ENCODE peak calls at places on chromosomes 16 and 17, in four cellular contexts. S is nephron progenitor cell, B is GM20000, L is fibroblast of lung. P is an unnamed sample.

GRCh38 chr16:87695534-87695933 is 70.3 kb downstream of the KLHDC4 start:
- DNase-seq in S (no peak), B (no peak), L (no peak), P (no peak)

GRCh38 chr16:733382-734207 is 6.7 kb downstream of the HAGHL start:
- DNase-seq in S (peak; percentile 53), B (no peak), L (no peak), P (no peak)

GRCh38 chr16:79278506-79278905 is 322.0 kb downstream of the MAF start:
- DNase-seq in S (no peak), B (no peak), L (no peak), P (no peak)

GRCh38 chr17:64786337-64786736 is 124.2 kb upstream of the SMURF2 start:
- DNase-seq in S (no peak), B (no peak), L (no peak), P (peak; percentile 68)

GRCh38 chr17:51289776-51290175 is 29.4 kb downstream of the UTP18 start:
- DNase-seq in S (no peak), B (no peak), L (peak; percentile 63), P (no peak)

GRCh38 chr17:66715745-66716156 is 119.2 kb upstream of the CACNG5 start:
- DNase-seq in S (peak; percentile 18), B (peak; percentile 64), L (peak; percentile 73), P (peak; percentile 74)

GRCh38 chr17:32497431-32498205 is 10.8 kb downstream of the CDK5R1 start:
- DNase-seq in S (no peak), B (no peak), L (peak; percentile 16), P (peak; percentile 42)

GRCh38 chr16:53781023-53781605 is 77.2 kb downstream of the FTO start:
- DNase-seq in S (no peak), B (no peak), L (peak; percentile 54), P (peak; percentile 81)

GRCh38 chr16:81635336-81635947 is 143.6 kb upstream of the PLCG2 start:
- DNase-seq in S (no peak), B (no peak), L (no peak), P (no peak)

GRCh38 chr16:54277845-54278703 is 8.5 kb downstream of the IRX3 start:
- DNase-seq in S (peak; percentile 30), B (no peak), L (no peak), P (no peak)

GRCh38 chr17:29614345-29615047 is 8.2 kb downstream of the CORO6 start:
- DNase-seq in S (no peak), B (no peak), L (no peak), P (no peak)

GRCh38 chr16:69077251-69077650 is 28.2 kb upstream of the HAS3 start:
- DNase-seq in S (no peak), B (no peak), L (no peak), P (peak; percentile 48)

GRCh38 chr17:3710951-3711383 is 12.7 kb upstream of the HASPIN start:
- DNase-seq in S (no peak), B (peak; percentile 83), L (peak; percentile 52), P (peak; percentile 57)

GRCh38 chr17:44564429-44564828 is 7.1 kb downstream of the FZD2 start:
- DNase-seq in S (no peak), B (no peak), L (no peak), P (no peak)

GRCh38 chr16:11405331-11406176 is 60.3 kb downstream of the RMI2 start:
- DNase-seq in S (peak; percentile 52), B (peak; percentile 73), L (peak; percentile 13), P (peak; percentile 51)

DNA sequence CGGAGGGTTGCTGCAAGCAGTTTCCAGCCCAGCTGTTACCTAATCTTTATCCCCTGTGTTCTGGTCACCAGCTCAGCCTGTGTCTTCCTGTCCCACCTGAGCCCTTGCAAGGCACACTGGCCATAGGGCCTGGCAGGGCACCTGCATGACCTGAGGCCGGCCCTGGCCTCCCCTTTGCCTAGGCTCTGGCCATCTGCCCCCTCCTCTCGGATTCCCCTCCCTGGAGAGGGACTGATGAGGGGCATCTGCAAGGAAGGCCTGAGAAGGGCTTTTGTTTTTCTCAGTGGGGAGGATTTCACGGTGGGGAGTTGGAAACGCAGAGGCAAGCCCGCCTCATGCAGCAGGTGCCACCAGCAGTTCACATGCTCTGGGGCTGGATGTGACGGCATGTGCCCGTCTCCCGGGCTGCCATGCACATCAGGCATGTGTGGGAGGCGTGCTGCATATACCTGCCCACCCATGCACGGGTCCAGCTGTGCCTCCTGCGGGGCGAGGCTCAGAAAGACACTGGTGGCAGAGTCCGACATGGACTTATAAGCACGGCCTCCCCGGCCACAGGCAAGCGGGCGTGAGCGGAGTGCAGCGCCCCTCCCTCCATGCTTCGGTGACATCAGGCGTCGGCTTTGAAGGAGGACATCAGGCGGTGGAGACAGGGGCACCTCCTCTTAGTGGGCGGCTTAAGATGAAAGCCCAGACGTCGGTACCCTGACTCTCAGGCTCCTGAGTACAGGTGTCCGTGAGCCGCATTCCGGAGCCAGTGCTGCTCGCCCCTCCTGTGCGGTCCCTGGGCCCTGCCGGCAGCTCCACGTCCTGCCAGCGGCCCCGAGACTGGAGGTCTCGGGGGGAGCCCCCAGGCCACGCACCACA is 16.5 kb downstream of the ASPSCR1 start:
- DNase-seq in S (no peak), B (no peak), L (no peak), P (no peak)
- TF ChIP-seq CTCF in S (no peak), B (no peak), L (no peak), P (no peak)

GRCh38 chr16:48050871-48051270 is 104.9 kb downstream of the ABCC12 start:
- DNase-seq in S (no peak), B (no peak), L (no peak), P (no peak)

GRCh38 chr16:48053346-48053745 is 102.4 kb downstream of the ABCC12 start:
- DNase-seq in S (peak; percentile 39), B (no peak), L (peak; percentile 56), P (peak; percentile 27)

GRCh38 chr16:48057085-48057484 is 98.7 kb downstream of the ABCC12 start:
- DNase-seq in S (no peak), B (no peak), L (peak; percentile 25), P (no peak)

GRCh38 chr16:48052731-48053130 is 103.1 kb downstream of the ABCC12 start:
- DNase-seq in S (no peak), B (no peak), L (no peak), P (no peak)

DNA sequence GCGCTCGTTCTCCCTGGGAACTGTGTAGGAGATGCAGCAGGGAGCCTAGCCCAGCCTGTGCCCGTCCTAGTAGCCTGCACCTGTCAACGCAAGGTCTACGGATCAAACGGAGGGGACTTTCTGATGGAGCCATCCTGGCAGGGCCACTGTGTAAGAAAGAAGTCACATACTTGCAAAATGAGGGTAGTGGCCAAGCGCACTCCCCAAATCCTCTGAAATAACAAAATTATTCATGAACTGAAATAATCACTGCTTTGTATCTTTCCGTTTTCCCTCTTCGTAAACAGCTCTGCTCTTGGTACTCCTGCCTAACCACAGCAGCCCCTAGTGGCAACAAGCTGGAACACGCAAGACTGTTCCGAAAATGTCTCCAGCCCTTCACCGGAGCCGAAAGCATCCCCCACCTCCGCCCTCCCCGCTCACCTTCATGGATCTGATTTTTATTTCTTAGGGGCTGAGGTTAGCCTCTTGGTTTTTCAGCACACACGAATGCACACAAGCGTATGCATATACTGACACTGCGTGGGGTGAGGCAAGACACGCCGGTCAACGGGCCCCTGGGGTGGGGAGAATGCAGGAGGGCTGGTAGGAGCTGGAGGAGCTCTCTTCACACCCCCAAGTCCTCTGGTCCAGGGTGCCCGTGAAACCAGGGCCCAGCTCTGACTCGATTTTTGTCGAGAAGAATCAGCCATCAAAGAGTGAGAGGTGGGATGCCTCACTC is 100.8 kb downstream of the ABCC12 start:
- DNase-seq in S (peak; percentile 55), B (peak; percentile 71), L (peak; percentile 78), P (peak; percentile 55)
- TF ChIP-seq CTCF in S (peak; percentile 82), B (peak; percentile 98), L (peak; percentile 99), P (peak; percentile 89)

GRCh38 chr16:2473425-2473926 is 1.5 kb upstream of the TBC1D24 start:
- DNase-seq in S (peak; percentile 67), B (peak; percentile 59), L (no peak), P (no peak)

GRCh38 chr16:2472885-2473284 is 1.8 kb downstream of the NTN3 start:
- DNase-seq in S (no peak), B (no peak), L (no peak), P (no peak)

GRCh38 chr16:2475413-2476344 is 752 bp downstream of the TBC1D24 start:
- DNase-seq in S (no peak), B (peak; percentile 73), L (no peak), P (no peak)

GRCh38 chr16:2474877-2475412 is at the start of gene TBC1D24:
- DNase-seq in S (peak; percentile 95), B (peak; percentile 100), L (peak; percentile 77), P (peak; percentile 79)

DNA sequence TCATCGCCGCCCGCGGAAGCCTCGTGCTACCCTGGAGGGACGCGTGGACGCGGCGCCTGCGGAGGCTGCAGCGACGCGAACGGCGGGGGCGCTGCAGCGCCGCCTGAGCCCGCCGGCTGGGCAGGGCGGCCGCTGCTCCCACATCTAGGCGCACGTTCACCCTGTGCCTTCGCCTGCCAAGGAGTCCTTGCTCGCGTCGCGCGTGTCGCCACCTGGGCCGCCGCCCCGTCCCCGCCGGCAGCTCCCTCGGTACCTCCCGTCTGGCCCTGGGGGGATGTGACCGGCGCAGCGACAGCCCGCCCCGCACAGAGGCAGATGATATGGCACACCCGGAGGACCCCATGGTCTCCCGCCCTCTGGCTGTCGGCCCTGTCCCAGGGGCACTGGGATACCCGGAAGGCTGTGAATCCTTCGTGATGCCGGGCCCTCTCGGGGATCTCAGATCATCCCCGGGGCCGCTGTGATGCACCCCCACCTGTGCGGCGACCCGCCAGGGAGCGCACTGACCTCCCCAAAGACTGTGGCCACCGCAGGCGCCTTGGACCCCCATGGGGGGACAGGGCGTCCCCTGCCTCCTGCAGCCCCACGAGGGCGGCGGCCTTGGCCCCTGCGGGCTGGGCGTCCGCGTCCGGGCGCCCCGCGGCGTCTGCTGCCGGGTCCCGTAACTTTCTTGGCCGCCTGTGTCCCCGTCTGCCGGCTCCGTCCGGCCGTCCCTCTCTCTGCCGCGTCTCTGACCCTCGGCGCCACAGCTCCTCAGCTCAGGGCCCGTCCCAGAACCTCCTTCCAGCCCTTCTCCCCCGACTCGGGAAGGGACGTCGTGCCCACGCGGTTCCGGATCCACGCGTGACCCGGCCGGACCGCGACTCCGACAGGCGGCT is 689 bp upstream of the TBC1D24 start:
- DNase-seq in S (peak; percentile 61), B (peak; percentile 90), L (no peak), P (peak; percentile 47)
- TF ChIP-seq CTCF in S (no peak), B (peak; percentile 52), L (no peak), P (peak; percentile 32)

GRCh38 chr16:66661210-66661560 is 35.4 kb downstream of the CMTM4 start:
- DNase-seq in S (no peak), B (no peak), L (no peak), P (no peak)

GRCh38 chr16:66656547-66656946 is 40.0 kb downstream of the CMTM4 start:
- DNase-seq in S (no peak), B (no peak), L (no peak), P (no peak)

GRCh38 chr16:66658860-66659190 is 37.7 kb downstream of the CMTM4 start:
- DNase-seq in S (no peak), B (no peak), L (no peak), P (no peak)

GRCh38 chr16:66660422-66661209 is 35.9 kb downstream of the CMTM4 start:
- DNase-seq in S (peak; percentile 62), B (no peak), L (peak; percentile 74), P (peak; percentile 74)

DNA sequence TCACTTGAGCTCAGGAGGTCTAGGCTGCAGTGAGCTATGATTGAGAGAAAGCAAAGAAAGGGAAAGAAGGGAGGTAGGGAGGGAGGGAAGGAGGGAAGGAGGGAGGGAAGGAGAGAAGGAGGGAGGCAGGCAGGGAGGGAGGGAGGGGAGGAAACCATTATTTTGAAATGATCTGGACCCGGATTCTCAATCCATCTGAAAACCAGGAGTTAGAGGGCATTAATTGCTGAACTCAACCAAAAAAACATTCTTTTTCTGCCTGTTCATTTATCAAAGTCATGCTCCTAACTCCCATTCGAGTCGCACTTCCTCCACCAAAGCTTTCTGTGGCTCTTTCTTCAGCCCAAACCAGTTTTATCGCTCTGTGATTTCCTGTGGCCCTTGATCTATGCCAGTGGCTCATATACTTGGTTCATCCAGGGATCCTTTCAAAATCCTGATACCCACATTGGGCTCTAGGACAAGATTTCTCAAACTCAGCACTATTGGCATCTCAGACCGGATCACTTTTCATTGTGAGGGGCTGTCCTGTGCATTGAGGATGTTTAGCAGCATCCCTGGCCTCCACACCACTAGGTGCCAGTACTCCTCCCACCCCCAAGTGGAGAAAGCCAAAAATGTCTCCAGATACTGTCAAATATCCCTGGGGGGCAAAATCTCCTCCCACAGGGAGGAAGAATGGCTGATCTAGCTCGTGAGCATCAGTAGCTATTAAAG is 38.2 kb downstream of the CMTM4 start:
- DNase-seq in S (no peak), B (no peak), L (no peak), P (no peak)
- TF ChIP-seq CTCF in S (no peak), B (no peak), L (no peak), P (no peak)

P was measured in MCF 10A.